ENCODE peak calls at places on chromosomes 11 and 22, in four cellular contexts. F is effector CD4-positive, alpha-beta T cell; Y is dermis blood vessel endothelial cell; B is NCI-H345. P is an unnamed sample.

GRCh38 chr11:100639140-100639539 is 47.9 kb upstream of the ARHGAP42 start:
- DNase-seq in F (no peak), Y (peak), B (no peak), P (no peak)

GRCh38 chr11:76790251-76790650 is 7.1 kb downstream of the TSKU start:
- DNase-seq in F (no peak), Y (no peak), B (no peak), P (no peak)

GRCh38 chr22:44092636-44093220 is 68.6 kb downstream of the PARVB start:
- DNase-seq in F (no peak), Y (no peak), B (no peak), P (no peak)

GRCh38 chr11:134027671-134028070 is 41.2 kb upstream of the JAM3 start:
- DNase-seq in F (no peak), Y (no peak), B (no peak), P (no peak)

GRCh38 chr22:38203090-38203810 is 1.5 kb downstream of the MAFF start:
- DNase-seq in F (no peak), Y (peak), B (peak), P (no peak)

GRCh38 chr11:118608268-118609214 is 1.1 kb downstream of the PHLDB1 start:
- DNase-seq in F (peak), Y (peak), B (peak), P (peak)

GRCh38 chr11:120308081-120308480 is 17.0 kb upstream of the TLCD5 start:
- DNase-seq in F (no peak), Y (no peak), B (no peak), P (no peak)

GRCh38 chr22:46077669-46078099 is 72.6 kb upstream of the PPARA start:
- DNase-seq in F (no peak), Y (peak), B (no peak), P (no peak)

GRCh38 chr11:130738618-130739017 is 177.7 kb downstream of the SNX19 start:
- DNase-seq in F (no peak), Y (no peak), B (no peak), P (no peak)

GRCh38 chr22:27297125-27297524 is 504.4 kb downstream of the MN1 start:
- DNase-seq in F (no peak), Y (no peak), B (no peak), P (no peak)

GRCh38 chr11:111220716-111221115 is 24.8 kb upstream of the POU2AF2 start:
- DNase-seq in F (no peak), Y (no peak), B (no peak), P (no peak)

GRCh38 chr11:78985654-78986053 is 411.0 kb upstream of the NARS2 start:
- DNase-seq in F (no peak), Y (no peak), B (no peak), P (no peak)

GRCh38 chr11:128906185-128907065 is 15.3 kb downstream of the KCNJ5 start:
- DNase-seq in F (no peak), Y (no peak), B (no peak), P (no peak)

GRCh38 chr11:122882809-122883681 is 486 bp downstream of the JHY start:
- DNase-seq in F (peak), Y (peak), B (peak), P (peak)

GRCh38 chr22:20647586-20648305 is 126.2 kb upstream of the SERPIND1 start:
- DNase-seq in F (no peak), Y (no peak), B (no peak), P (no peak)

GRCh38 chr11:64844330-64845124 is at the start of gene CDC42BPG:
- DNase-seq in F (peak), Y (peak), B (peak), P (peak)

GRCh38 chr11:8253566-8253965 is 10.1 kb downstream of the LMO1 start:
- DNase-seq in F (no peak), Y (no peak), B (no peak), P (no peak)

GRCh38 chr22:22666307-22667091 is 22.1 kb downstream of the GGTLC2 start:
- DNase-seq in F (no peak), Y (peak), B (peak), P (no peak)

GRCh38 chr11:76159303-76159937 is 46.9 kb downstream of the WNT11 start:
- DNase-seq in F (no peak), Y (no peak), B (peak), P (no peak)

GRCh38 chr22:37231406-37232139 is 12.5 kb downstream of the RAC2 start:
- DNase-seq in F (no peak), Y (no peak), B (no peak), P (no peak)

GRCh38 chr11:14310696-14311095 is 48.3 kb downstream of the RRAS2 start:
- DNase-seq in F (no peak), Y (peak), B (no peak), P (no peak)

GRCh38 chr11:120273432-120273831 is 33.5 kb downstream of the POU2F3 start:
- DNase-seq in F (no peak), Y (no peak), B (no peak), P (no peak)

GRCh38 chr22:20118572-20119020 is 1.6 kb upstream of the TRMT2A start:
- DNase-seq in F (no peak), Y (no peak), B (no peak), P (no peak)

GRCh38 chr11:65437436-65438227 is 15.0 kb downstream of the NEAT1 start:
- DNase-seq in F (no peak), Y (peak), B (no peak), P (no peak)

GRCh38 chr11:74023291-74023690 is 14.4 kb upstream of the UCP3 start:
- DNase-seq in F (no peak), Y (no peak), B (no peak), P (no peak)

GRCh38 chr11:79266391-79266790 is 174.4 kb downstream of the TENM4 start:
- DNase-seq in F (no peak), Y (no peak), B (no peak), P (no peak)

GRCh38 chr11:7924526-7924925 is 6.5 kb downstream of the OR10A6 start:
- DNase-seq in F (no peak), Y (no peak), B (no peak), P (no peak)

GRCh38 chr11:91795139-91795887 is 429.3 kb upstream of the FAT3 start:
- DNase-seq in F (no peak), Y (no peak), B (no peak), P (no peak)

GRCh38 chr11:96384156-96384555 is 5.6 kb downstream of the CCDC82 start:
- DNase-seq in F (no peak), Y (no peak), B (peak), P (no peak)

GRCh38 chr11:72723508-72723907 is 28.7 kb downstream of the ARAP1 start:
- DNase-seq in F (no peak), Y (no peak), B (no peak), P (no peak)